ENCODE peak calls at places on chromosomes 6 and 20, in four cellular contexts. M is GM12878, Z is HepG2, J is K562. L is an unnamed sample.

GRCh38 chr6:36345681-36346417 is 9.2 kb upstream of the BNIP5 start:
- DNase-seq in M (no peak), Z (no peak), J (peak), L (peak)

GRCh38 chr20:5031206-5031557 is 29.9 kb upstream of the SLC23A2 start:
- DNase-seq in M (no peak), Z (no peak), J (no peak), L (no peak)

GRCh38 chr20:59390437-59390836 is 90.0 kb downstream of the EDN3 start:
- DNase-seq in M (no peak), Z (no peak), J (no peak), L (no peak)

GRCh38 chr6:142800240-142800639 is 144.7 kb downstream of the HIVEP2 start:
- DNase-seq in M (no peak), Z (no peak), J (no peak), L (no peak)

GRCh38 chr6:134550604-134551003 is 232.7 kb upstream of the SGK1 start:
- DNase-seq in M (no peak), Z (no peak), J (no peak), L (no peak)

GRCh38 chr6:7513534-7513933 is 27.9 kb upstream of the DSP start:
- DNase-seq in M (no peak), Z (no peak), J (no peak), L (no peak)

GRCh38 chr20:51680067-51680749 is 88.0 kb downstream of the ATP9A start:
- DNase-seq in M (no peak), Z (no peak), J (no peak), L (no peak)

GRCh38 chr6:166106076-166106686 is 61.5 kb downstream of the TBXT start:
- DNase-seq in M (peak), Z (peak), J (peak), L (peak)

GRCh38 chr20:48057739-48058138 is 272.5 kb upstream of the SULF2 start:
- DNase-seq in M (no peak), Z (no peak), J (no peak), L (no peak)

GRCh38 chr20:8095648-8096572 is 36.2 kb upstream of the PLCB1 start:
- DNase-seq in M (no peak), Z (no peak), J (no peak), L (no peak)

GRCh38 chr20:25083141-25083772 is 1.3 kb upstream of the VSX1 start:
- DNase-seq in M (no peak), Z (no peak), J (no peak), L (no peak)

GRCh38 chr20:24164360-24164759 is 175.8 kb upstream of the GGTLC1 start:
- DNase-seq in M (no peak), Z (peak), J (peak), L (peak)

GRCh38 chr6:3316363-3316762 is 57.6 kb downstream of the PSMG4 start:
- DNase-seq in M (no peak), Z (no peak), J (no peak), L (no peak)

GRCh38 chr6:151381722-151382121 is 9.6 kb downstream of the ZBTB2 start:
- DNase-seq in M (no peak), Z (no peak), J (no peak), L (no peak)

GRCh38 chr6:24833711-24834386 is 35.1 kb upstream of the ARMH2 start:
- DNase-seq in M (no peak), Z (no peak), J (no peak), L (no peak)

GRCh38 chr6:116928667-116929066 is 51.6 kb downstream of the RFX6 start:
- DNase-seq in M (no peak), Z (no peak), J (no peak), L (no peak)

GRCh38 chr20:22757424-22758189 is 173.2 kb upstream of the FOXA2 start:
- DNase-seq in M (no peak), Z (no peak), J (peak), L (no peak)

GRCh38 chr6:31340228-31340627 is 16.8 kb downstream of the HLA-B start:
- DNase-seq in M (no peak), Z (no peak), J (no peak), L (no peak)

GRCh38 chr6:35248300-35248699 is 11.2 kb upstream of the ZNF76 start:
- DNase-seq in M (no peak), Z (no peak), J (no peak), L (no peak)

GRCh38 chr6:110786271-110786670 is 29.0 kb downstream of the CDK19 start:
- DNase-seq in M (no peak), Z (no peak), J (no peak), L (no peak)

GRCh38 chr6:12137480-12137879 is 125.4 kb downstream of the HIVEP1 start:
- DNase-seq in M (no peak), Z (no peak), J (peak), L (no peak)

GRCh38 chr6:167532410-167533294 is 207.8 kb downstream of the TTLL2 start:
- DNase-seq in M (no peak), Z (no peak), J (no peak), L (no peak)

GRCh38 chr20:36744764-36745191 is 1.1 kb downstream of the NDRG3 start:
- DNase-seq in M (no peak), Z (no peak), J (peak), L (no peak)

GRCh38 chr20:43516251-43516824 is 8.8 kb downstream of the L3MBTL1 start:
- DNase-seq in M (no peak), Z (no peak), J (no peak), L (no peak)

GRCh38 chr6:116100419-116101297 is at the start of gene NT5DC1:
- DNase-seq in M (peak), Z (peak), J (peak), L (peak)

GRCh38 chr6:167136376-167136775 is 13.5 kb downstream of the CCR6 start:
- DNase-seq in M (no peak), Z (no peak), J (no peak), L (no peak)

GRCh38 chr6:144346719-144347446 is 61.7 kb downstream of the UTRN start:
- DNase-seq in M (no peak), Z (no peak), J (no peak), L (no peak)

GRCh38 chr6:372336-372911 is 19.1 kb upstream of the IRF4 start:
- DNase-seq in M (no peak), Z (no peak), J (no peak), L (no peak)

GRCh38 chr20:21513881-21514540 is at the start of gene NKX2-2:
- DNase-seq in M (no peak), Z (no peak), J (no peak), L (peak)

GRCh38 chr6:45488884-45489283 is 111.2 kb upstream of the SUPT3H start:
- DNase-seq in M (no peak), Z (no peak), J (no peak), L (no peak)

GRCh38 chr6:149284904-149285303 is 32.6 kb upstream of the TAB2 start:
- DNase-seq in M (no peak), Z (no peak), J (no peak), L (no peak)

GRCh38 chr6:81969011-81969410 is 216.5 kb upstream of the TENT5A start:
- DNase-seq in M (no peak), Z (no peak), J (no peak), L (no peak)

GRCh38 chr6:159973951-159974350 is 5.1 kb downstream of the IGF2R start:
- DNase-seq in M (no peak), Z (peak), J (no peak), L (no peak)

GRCh38 chr6:85124472-85125428 is 325.1 kb upstream of the NT5E start:
- DNase-seq in M (no peak), Z (no peak), J (no peak), L (no peak)

GRCh38 chr6:131960371-131961133 is 9.4 kb upstream of the CCN2 start:
- DNase-seq in M (no peak), Z (no peak), J (no peak), L (no peak)

GRCh38 chr6:170147832-170148708 is 142.8 kb downstream of the DLL1 start:
- DNase-seq in M (no peak), Z (no peak), J (no peak), L (peak)

DNA sequence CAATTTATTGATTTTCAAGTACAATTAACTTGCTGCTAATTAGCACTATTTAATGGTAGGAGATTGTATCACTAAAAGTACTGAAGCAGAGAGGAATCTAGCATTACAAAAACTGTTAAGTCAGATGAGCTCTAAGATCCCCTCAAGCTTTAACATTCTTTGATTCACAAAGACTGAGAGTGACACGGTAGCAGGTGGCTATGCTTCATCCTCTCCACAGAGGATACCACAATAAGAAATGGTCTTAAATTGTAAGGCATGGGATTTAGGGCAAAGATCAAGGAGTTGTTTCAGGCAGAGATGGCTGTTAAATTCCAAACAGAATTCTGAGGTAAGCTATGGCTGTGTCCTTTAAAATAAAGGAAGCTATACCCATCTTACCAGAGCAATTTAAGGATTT is 67.8 kb upstream of the BEND6 start:
- DNase-seq in M (no peak), Z (no peak), J (no peak), L (no peak)
- TF ChIP-seq ATF2 in M (no peak), Z (no peak), J (no peak), L (no peak)

DNA sequence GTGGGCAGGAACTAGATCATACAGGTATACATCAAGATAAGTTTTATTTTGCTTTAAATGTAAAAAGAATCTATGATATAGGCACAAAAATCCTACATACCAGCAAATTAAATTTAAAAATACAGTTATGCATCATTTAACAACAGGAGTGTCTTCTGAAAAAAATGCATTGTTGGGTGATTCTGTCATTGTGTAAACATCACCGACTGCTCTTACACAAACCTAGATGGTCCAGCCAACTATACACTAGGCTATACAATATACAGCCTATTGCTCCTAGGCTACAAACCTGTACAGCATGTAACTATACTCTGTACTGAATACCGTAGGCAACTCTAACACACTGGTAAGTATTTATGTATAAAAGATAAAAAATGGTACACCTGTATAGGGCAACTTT is 139.4 kb downstream of the RNGTT start:
- DNase-seq in M (no peak), Z (peak), J (no peak), L (no peak)
- TF ChIP-seq CREM in M (no peak), Z (no peak), J (no peak), L (no peak)

GRCh38 chr6:41356838-41357237 is 21.4 kb downstream of the NCR2 start:
- DNase-seq in M (no peak), Z (no peak), J (no peak), L (no peak)
- TF ChIP-seq ATF2 in M (no peak), Z (no peak), J (no peak), L (no peak)

DNA sequence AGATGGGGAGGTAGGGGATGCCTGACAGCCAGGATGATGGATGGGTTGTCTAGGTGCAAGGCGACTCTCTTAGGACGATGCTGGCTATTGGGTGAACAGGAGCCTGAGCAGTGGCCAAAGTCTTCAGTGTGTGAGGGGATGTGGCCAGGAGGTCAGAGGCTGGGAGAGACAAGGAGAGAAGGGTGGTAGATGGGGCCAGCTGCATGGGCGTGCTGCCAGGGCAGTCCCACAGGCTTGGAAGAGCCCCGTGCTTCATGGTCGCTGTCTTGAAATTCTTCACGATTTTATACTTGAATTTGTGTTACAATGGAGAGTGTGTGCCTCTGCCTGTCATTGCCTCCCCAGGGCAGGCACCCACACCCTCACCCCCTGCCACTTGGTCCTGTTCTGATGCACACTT is 120.5 kb downstream of the DHX35 start:
- DNase-seq in M (no peak), Z (no peak), J (no peak), L (no peak)
- TF ChIP-seq CREM in M (no peak), Z (no peak), J (no peak), L (no peak)

DNA sequence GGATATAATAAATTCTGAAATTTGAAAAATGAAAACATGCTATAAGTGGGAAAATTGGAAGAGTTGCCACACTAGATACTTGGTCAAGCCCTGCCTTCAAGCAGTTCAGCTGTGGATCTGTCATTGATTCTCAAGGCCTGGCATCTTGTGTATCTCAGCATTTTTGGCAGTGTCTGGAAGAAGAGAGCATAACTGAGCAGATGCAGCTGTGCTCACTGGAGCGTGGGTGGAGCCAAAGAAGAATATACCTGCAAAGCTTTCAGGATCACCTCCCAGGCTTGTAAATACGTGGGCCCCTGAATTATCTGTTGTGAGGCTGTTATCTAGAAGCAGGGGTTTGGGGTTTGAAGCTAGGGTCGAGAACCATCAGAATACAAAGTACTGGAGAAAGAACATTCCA is 31.3 kb upstream of the CHD6 start:
- DNase-seq in M (no peak), Z (no peak), J (no peak), L (no peak)
- TF ChIP-seq ATF2 in M (no peak), Z (no peak), J (no peak), L (no peak)

GRCh38 chr20:37859406-37860171 is 43.3 kb upstream of the VSTM2L start:
- DNase-seq in M (no peak), Z (no peak), J (no peak), L (no peak)

GRCh38 chr20:37853823-37854375 is 49.0 kb upstream of the VSTM2L start:
- DNase-seq in M (peak), Z (no peak), J (no peak), L (no peak)

GRCh38 chr20:37852666-37853065 is 50.3 kb upstream of the VSTM2L start:
- DNase-seq in M (no peak), Z (no peak), J (no peak), L (no peak)

DNA sequence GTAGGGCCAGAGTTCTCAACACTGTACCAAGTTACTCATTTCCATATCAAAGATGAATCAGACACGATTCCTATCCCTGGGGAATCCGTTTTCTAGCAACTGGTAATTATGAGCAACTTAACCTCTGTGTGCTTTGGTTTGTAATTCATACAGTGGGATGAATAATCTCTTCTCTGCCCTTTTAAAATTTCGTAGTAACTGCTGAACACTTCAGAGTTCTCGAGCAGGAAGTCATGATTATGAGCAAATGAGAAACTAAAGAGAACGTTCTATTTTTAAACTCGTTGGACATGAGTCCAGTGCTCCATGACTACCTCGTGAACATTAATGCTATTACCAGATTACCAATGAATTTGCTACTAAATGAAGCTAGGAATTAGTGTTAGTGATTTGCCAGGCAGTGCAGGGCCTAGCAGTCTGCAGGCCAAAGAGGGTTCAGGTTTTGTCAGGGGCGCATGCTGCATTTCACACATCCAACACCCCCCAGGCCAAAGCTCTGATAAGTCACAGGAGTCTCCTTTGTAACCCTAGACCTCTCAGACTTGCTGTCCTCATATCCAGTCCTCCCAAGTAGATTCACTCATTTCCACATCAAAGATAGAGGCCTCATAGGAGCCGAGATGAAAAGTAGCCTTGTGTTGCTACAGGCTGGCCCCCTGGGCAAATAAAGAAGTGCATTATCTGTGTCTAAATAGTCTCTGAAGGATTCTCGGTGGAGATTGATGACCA is 45.8 kb upstream of the VSTM2L start:
- DNase-seq in M (no peak), Z (no peak), J (no peak), L (no peak)
- TF ChIP-seq CREM in M (no peak), Z (no peak), J (no peak), L (no peak)

GRCh38 chr6:39153766-39154397 is 38.9 kb upstream of the SAYSD1 start:
- DNase-seq in M (no peak), Z (no peak), J (no peak), L (no peak)
- TF ChIP-seq ATF2 in M (no peak), Z (no peak), J (no peak), L (no peak)

DNA sequence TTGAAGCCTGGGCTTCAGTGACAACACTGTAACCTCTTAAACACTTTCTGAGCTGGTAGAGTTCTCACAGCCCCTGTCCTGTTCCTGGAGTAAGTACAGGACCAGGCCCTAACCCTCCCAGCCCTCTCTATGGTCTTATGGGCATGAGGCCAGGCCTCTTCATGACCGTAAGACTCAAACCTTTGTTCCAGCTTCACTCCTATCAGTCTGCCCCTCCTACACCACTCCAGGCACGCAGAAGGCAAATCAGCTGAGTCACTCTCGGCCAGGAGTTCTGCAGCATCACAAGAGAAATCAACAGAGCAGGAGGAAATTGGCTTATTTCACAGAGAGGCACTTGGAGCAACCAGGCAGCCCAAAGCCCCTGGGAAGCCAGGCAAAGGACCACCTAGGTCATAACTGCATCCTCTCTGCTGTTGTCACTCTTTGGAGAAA is 25.3 kb upstream of the CHD6 start:
- DNase-seq in M (no peak), Z (peak), J (peak), L (no peak)
- TF ChIP-seq CREM in M (no peak), Z (no peak), J (peak), L (no peak)

GRCh38 chr6:6243846-6244245 is 76.6 kb downstream of the F13A1 start:
- DNase-seq in M (no peak), Z (peak), J (no peak), L (no peak)

GRCh38 chr6:6248651-6249050 is 71.8 kb downstream of the F13A1 start:
- DNase-seq in M (no peak), Z (no peak), J (no peak), L (no peak)

GRCh38 chr6:6244624-6245023 is 75.8 kb downstream of the F13A1 start:
- DNase-seq in M (no peak), Z (no peak), J (no peak), L (no peak)

GRCh38 chr6:6251555-6252280 is 68.7 kb downstream of the F13A1 start:
- DNase-seq in M (no peak), Z (no peak), J (no peak), L (no peak)

DNA sequence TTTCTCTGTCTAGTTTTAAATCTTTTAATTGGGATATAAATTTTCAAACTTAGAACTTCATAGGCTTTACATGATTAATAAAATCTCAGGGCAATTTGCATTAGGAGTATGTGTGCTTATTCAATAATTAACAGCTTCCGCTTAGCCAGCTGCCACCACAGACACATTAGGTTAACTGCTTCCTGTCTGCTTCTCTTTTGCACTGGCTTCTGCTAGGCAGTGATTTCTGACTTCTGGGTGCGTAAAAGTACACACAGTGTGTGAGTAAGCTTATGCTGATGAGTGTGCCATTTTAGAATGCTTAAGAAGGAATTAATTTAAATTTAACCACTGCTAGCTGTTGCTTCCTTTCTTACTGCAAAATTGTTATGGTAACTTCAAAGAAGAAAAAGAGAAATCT is 73.9 kb downstream of the F13A1 start:
- DNase-seq in M (peak), Z (no peak), J (no peak), L (no peak)
- TF ChIP-seq ATF2 in M (no peak), Z (no peak), J (no peak), L (no peak)

L was measured in WTC11.